ENCODE peak calls at places on chromosome 14, in four cellular contexts. Y is mesenchymal stem cell, Z is heart right ventricle, X is neural progenitor cell. K is an unnamed sample. For H3K4me1 and H3K9me3, the result is how much of the 10 kb centered on the place peaks cover.

GRCh38 chr14:23548351-23549318 is 2.9 kb downstream of the ZFHX2 start:
- DNase-seq in Y (no peak), Z (no peak), X (peak), K (no peak)

GRCh38 chr14:97459180-97459579 is 662.0 kb downstream of the VRK1 start:
- DNase-seq in Y (no peak), Z (no peak), X (no peak), K (no peak)

GRCh38 chr14:36582011-36582873 is at the start of gene NKX2-8:
- DNase-seq in Y (no peak), Z (no peak), X (peak), K (no peak)

GRCh38 chr14:67411820-67412421 is at the start of gene PLEK2:
- DNase-seq in Y (no peak), Z (peak), X (no peak), K (peak)

GRCh38 chr14:50599700-50600444 is 39.9 kb downstream of the ATL1 start:
- DNase-seq in Y (peak), Z (no peak), X (peak), K (no peak)

GRCh38 chr14:60092516-60092915 is 793 bp downstream of the PCNX4 start:
- DNase-seq in Y (peak), Z (no peak), X (peak), K (no peak)

GRCh38 chr14:68211886-68212285 is 392.3 kb downstream of the RAD51B start:
- DNase-seq in Y (no peak), Z (no peak), X (no peak), K (no peak)

GRCh38 chr14:22737052-22737451 is 29.4 kb upstream of the OXA1L start:
- DNase-seq in Y (peak), Z (no peak), X (no peak), K (no peak)

GRCh38 chr14:102029956-102030355 is 56.9 kb downstream of the HSP90AA1 start:
- DNase-seq in Y (peak), Z (no peak), X (no peak), K (no peak)

GRCh38 chr14:50013198-50013918 is 103.0 kb downstream of the VCPKMT start:
- DNase-seq in Y (no peak), Z (no peak), X (no peak), K (no peak)

GRCh38 chr14:68873379-68873778 is 80.5 kb upstream of the ZFP36L1 start:
- DNase-seq in Y (no peak), Z (no peak), X (no peak), K (no peak)

GRCh38 chr14:96062010-96062409 is 22.8 kb downstream of the C14orf132 start:
- DNase-seq in Y (no peak), Z (no peak), X (no peak), K (no peak)

GRCh38 chr14:81408595-81408994 is 8.5 kb upstream of the STON2 start:
- DNase-seq in Y (no peak), Z (no peak), X (no peak), K (no peak)

DNA sequence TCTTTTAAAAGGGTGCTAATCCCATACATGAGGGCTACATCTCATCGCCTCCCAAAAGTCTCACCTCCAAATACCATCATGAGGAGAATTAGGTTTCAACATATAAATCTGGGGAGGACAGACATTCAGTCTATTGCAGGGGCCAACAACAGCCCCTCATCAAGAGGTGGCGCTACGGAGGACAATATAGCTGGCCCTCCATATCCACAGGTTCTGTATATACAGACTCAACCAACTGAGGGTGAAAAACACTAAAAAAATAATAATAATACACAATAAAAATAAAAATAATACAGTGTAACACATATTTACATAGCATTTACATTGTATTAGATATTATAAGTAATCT is 19.1 kb upstream of the PCNX1 start:
- DNase-seq in Y (no peak), Z (no peak), X (no peak), K (no peak)
- H3K4me1 ChIP-seq in Y (under half), Z (under half), X (under half), K (under half)

DNA sequence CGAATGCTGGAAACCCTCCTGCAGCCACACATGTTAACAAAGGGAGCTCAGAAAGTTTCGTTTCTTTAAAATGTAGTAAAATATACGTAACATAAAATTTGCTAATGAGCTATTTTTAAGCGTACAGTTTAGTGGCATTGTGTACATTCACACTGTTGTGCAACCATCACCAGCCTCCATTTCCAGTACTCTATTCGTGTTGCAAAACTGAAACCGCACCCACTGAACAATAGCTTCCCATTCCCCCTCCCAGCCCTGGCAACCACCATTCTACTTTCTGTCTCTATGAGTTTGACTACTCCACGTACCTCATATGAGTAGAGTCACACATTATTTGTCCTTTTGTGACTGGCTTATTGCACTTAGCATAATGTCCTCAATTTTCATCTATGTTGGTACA is 185.8 kb downstream of the TTC7B start:
- DNase-seq in Y (peak), Z (no peak), X (no peak), K (no peak)
- H3K4me3 ChIP-seq in Y (no peak), Z (no peak), X (no peak), K (no peak)

GRCh38 chr14:106010783-106011182 is 484.4 kb downstream of the TMEM121 start:
- DNase-seq in Y (no peak), Z (no peak), X (no peak), K (no peak)
- H3K9me3 ChIP-seq in Y (under half), Z (under half), X (under half), K (under half)

DNA sequence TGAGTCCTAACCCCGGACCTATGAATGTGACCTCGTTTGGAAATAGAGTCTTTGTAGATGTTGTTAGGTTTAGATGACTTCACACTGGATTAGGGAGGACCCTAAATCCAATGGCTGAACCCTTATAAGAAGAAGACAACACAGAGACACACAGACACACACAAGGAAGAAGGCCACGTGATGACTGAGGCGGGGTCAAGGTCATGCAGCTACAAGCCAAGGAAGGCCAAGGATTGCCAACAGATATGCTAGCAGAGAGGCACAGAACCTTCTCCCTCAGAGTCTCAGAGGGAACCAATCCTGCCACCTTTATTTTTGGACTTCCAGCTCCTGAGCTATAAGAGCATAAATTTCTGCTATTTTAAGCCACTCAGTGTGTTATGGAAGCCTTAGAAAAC is 31.8 kb downstream of the LTBP2 start:
- DNase-seq in Y (no peak), Z (no peak), X (no peak), K (peak)
- H3K4me1 ChIP-seq in Y (under half), Z (under half), X (under half), K (under half)

DNA sequence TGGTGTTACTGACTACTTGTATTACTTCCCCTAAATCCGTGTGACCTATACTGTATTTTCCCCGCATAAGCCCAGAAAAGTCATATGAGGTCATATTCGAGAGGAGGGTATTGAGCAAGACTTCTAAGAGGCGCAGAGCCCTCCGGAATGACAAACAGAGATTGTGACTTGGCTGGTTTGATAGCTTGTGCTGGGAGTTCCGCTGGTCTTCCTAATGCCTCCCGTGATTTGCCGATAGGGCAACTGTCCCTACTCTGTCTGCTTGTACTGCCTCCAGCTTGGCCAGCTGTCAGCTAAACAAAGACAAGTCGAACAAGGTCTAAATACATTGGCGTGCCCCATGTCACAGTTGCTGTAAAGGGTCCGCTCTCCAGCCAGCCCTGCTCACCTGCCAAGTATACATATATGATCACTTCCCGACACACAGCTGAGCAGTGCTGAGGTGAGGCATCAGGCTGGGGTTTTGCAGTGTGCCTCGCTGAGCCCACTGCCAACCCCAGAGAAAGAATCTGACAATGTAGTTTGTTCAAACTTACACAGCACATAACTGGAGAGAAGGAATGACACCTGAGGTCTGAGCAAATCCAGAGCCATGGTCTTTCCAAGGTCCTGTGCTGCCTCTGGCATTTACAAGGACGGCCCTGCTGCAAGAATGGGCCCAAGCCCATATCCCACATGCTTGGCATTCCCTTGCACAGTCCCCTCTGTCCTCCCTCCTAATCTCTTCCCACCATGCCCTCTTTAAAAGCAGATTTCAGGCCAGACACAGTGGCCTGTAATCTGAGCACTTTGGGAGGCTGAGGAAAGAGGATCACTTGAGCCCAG is 23.7 kb downstream of the LGMN start:
- DNase-seq in Y (no peak), Z (no peak), X (peak), K (no peak)
- H3K4me3 ChIP-seq in Y (no peak), Z (no peak), X (no peak), K (no peak)

GRCh38 chr14:92244805-92245204 is 78.2 kb upstream of the SLC24A4 start:
- DNase-seq in Y (no peak), Z (no peak), X (no peak), K (no peak)
- H3K9me3 ChIP-seq in Y (under half), Z (under half), X (under half), K (under half)

GRCh38 chr14:73720636-73721035 is 6.5 kb upstream of the PNMA1 start:
- DNase-seq in Y (no peak), Z (no peak), X (no peak), K (no peak)
- H3K4me1 ChIP-seq in Y (under half), Z (under half), X (under half), K (under half)

K was measured in aorta.